ENCODE peak calls at places on chromosomes 4 and X, in ten cellular contexts. One of them, this sample, is unnamed.

GRCh38 chr4:87559090-87559837 is 30.1 kb upstream of the SPARCL1 start:
- DNase-seq in stimulated activated naive CD8-positive, alpha-beta T cell treated with anti-CD3 and anti-CD28 coated beads, Interleukin-15, Interleukin-2, amounts not matched to agents 100 U/mL and 50 U/mL, for 24 hours: peak
- DNase-seq in CMK: peak
- DNase-seq in AG04450: no peak
- DNase-seq in stimulated activated CD4-positive, alpha-beta T cell treated with anti-CD3 and anti-CD28 coated beads, Interleukin-12 subunit alpha, Interleukin-12 subunit beta, amount 100 ng/mL, for 4 hours: peak
- DNase-seq in HuH-7.5: no peak
- DNase-seq in mesenchymal stem cell: no peak
- DNase-seq in ACHN: no peak
- DNase-seq in H7: no peak
- DNase-seq in smooth muscle cell of the brain vasculature: no peak
- DNase-seq in this sample: peak

GRCh38 chr4:137909910-137910309 is 332.2 kb downstream of the SLC7A11 start:
- DNase-seq in stimulated activated naive CD8-positive, alpha-beta T cell treated with anti-CD3 and anti-CD28 coated beads, Interleukin-15, Interleukin-2, amounts not matched to agents 100 U/mL and 50 U/mL, for 24 hours: no peak
- DNase-seq in CMK: no peak
- DNase-seq in AG04450: no peak
- DNase-seq in stimulated activated CD4-positive, alpha-beta T cell treated with anti-CD3 and anti-CD28 coated beads, Interleukin-12 subunit alpha, Interleukin-12 subunit beta, amount 100 ng/mL, for 4 hours: no peak
- DNase-seq in HuH-7.5: no peak
- DNase-seq in mesenchymal stem cell: no peak
- DNase-seq in ACHN: no peak
- DNase-seq in H7: no peak
- DNase-seq in smooth muscle cell of the brain vasculature: no peak
- DNase-seq in this sample: no peak

GRCh38 chr4:53490965-53491622 is 100.2 kb downstream of the LNX1 start:
- DNase-seq in stimulated activated naive CD8-positive, alpha-beta T cell treated with anti-CD3 and anti-CD28 coated beads, Interleukin-15, Interleukin-2, amounts not matched to agents 100 U/mL and 50 U/mL, for 24 hours: no peak
- DNase-seq in CMK: no peak
- DNase-seq in AG04450: peak
- DNase-seq in stimulated activated CD4-positive, alpha-beta T cell treated with anti-CD3 and anti-CD28 coated beads, Interleukin-12 subunit alpha, Interleukin-12 subunit beta, amount 100 ng/mL, for 4 hours: no peak
- DNase-seq in HuH-7.5: peak
- DNase-seq in mesenchymal stem cell: peak
- DNase-seq in ACHN: peak
- DNase-seq in H7: peak
- DNase-seq in smooth muscle cell of the brain vasculature: no peak
- DNase-seq in this sample: no peak

GRCh38 chr4:99945718-99946345 is 586 bp downstream of the DNAJB14 start:
- DNase-seq in stimulated activated naive CD8-positive, alpha-beta T cell treated with anti-CD3 and anti-CD28 coated beads, Interleukin-15, Interleukin-2, amounts not matched to agents 100 U/mL and 50 U/mL, for 24 hours: no peak
- DNase-seq in CMK: no peak
- DNase-seq in AG04450: no peak
- DNase-seq in stimulated activated CD4-positive, alpha-beta T cell treated with anti-CD3 and anti-CD28 coated beads, Interleukin-12 subunit alpha, Interleukin-12 subunit beta, amount 100 ng/mL, for 4 hours: no peak
- DNase-seq in HuH-7.5: peak
- DNase-seq in mesenchymal stem cell: peak
- DNase-seq in ACHN: peak
- DNase-seq in H7: peak
- DNase-seq in smooth muscle cell of the brain vasculature: no peak
- DNase-seq in this sample: no peak

GRCh38 chrX:68090266-68090665 is 343.0 kb downstream of the OPHN1 start:
- DNase-seq in stimulated activated naive CD8-positive, alpha-beta T cell treated with anti-CD3 and anti-CD28 coated beads, Interleukin-15, Interleukin-2, amounts not matched to agents 100 U/mL and 50 U/mL, for 24 hours: no peak
- DNase-seq in CMK: no peak
- DNase-seq in AG04450: no peak
- DNase-seq in stimulated activated CD4-positive, alpha-beta T cell treated with anti-CD3 and anti-CD28 coated beads, Interleukin-12 subunit alpha, Interleukin-12 subunit beta, amount 100 ng/mL, for 4 hours: no peak
- DNase-seq in HuH-7.5: no peak
- DNase-seq in mesenchymal stem cell: no peak
- DNase-seq in ACHN: peak
- DNase-seq in H7: no peak
- DNase-seq in smooth muscle cell of the brain vasculature: no peak
- DNase-seq in this sample: no peak

GRCh38 chr4:6619116-6619465 is 21.4 kb upstream of the MRFAP1 start:
- DNase-seq in stimulated activated naive CD8-positive, alpha-beta T cell treated with anti-CD3 and anti-CD28 coated beads, Interleukin-15, Interleukin-2, amounts not matched to agents 100 U/mL and 50 U/mL, for 24 hours: no peak
- DNase-seq in CMK: no peak
- DNase-seq in AG04450: no peak
- DNase-seq in stimulated activated CD4-positive, alpha-beta T cell treated with anti-CD3 and anti-CD28 coated beads, Interleukin-12 subunit alpha, Interleukin-12 subunit beta, amount 100 ng/mL, for 4 hours: no peak
- DNase-seq in HuH-7.5: no peak
- DNase-seq in mesenchymal stem cell: no peak
- DNase-seq in ACHN: no peak
- DNase-seq in H7: no peak
- DNase-seq in smooth muscle cell of the brain vasculature: no peak
- DNase-seq in this sample: no peak

GRCh38 chr4:114780205-114780604 is 181.6 kb downstream of the UGT8 start:
- DNase-seq in stimulated activated naive CD8-positive, alpha-beta T cell treated with anti-CD3 and anti-CD28 coated beads, Interleukin-15, Interleukin-2, amounts not matched to agents 100 U/mL and 50 U/mL, for 24 hours: no peak
- DNase-seq in CMK: no peak
- DNase-seq in AG04450: no peak
- DNase-seq in stimulated activated CD4-positive, alpha-beta T cell treated with anti-CD3 and anti-CD28 coated beads, Interleukin-12 subunit alpha, Interleukin-12 subunit beta, amount 100 ng/mL, for 4 hours: no peak
- DNase-seq in HuH-7.5: no peak
- DNase-seq in mesenchymal stem cell: peak
- DNase-seq in ACHN: peak
- DNase-seq in H7: peak
- DNase-seq in smooth muscle cell of the brain vasculature: peak
- DNase-seq in this sample: no peak

GRCh38 chr4:27789768-27790167 is 929.1 kb downstream of the STIM2 start:
- DNase-seq in stimulated activated naive CD8-positive, alpha-beta T cell treated with anti-CD3 and anti-CD28 coated beads, Interleukin-15, Interleukin-2, amounts not matched to agents 100 U/mL and 50 U/mL, for 24 hours: no peak
- DNase-seq in CMK: no peak
- DNase-seq in AG04450: no peak
- DNase-seq in stimulated activated CD4-positive, alpha-beta T cell treated with anti-CD3 and anti-CD28 coated beads, Interleukin-12 subunit alpha, Interleukin-12 subunit beta, amount 100 ng/mL, for 4 hours: no peak
- DNase-seq in HuH-7.5: no peak
- DNase-seq in mesenchymal stem cell: peak
- DNase-seq in ACHN: peak
- DNase-seq in H7: no peak
- DNase-seq in smooth muscle cell of the brain vasculature: no peak
- DNase-seq in this sample: no peak

GRCh38 chr4:17981063-17981462 is 40.5 kb downstream of the LCORL start:
- DNase-seq in stimulated activated naive CD8-positive, alpha-beta T cell treated with anti-CD3 and anti-CD28 coated beads, Interleukin-15, Interleukin-2, amounts not matched to agents 100 U/mL and 50 U/mL, for 24 hours: no peak
- DNase-seq in CMK: no peak
- DNase-seq in AG04450: no peak
- DNase-seq in stimulated activated CD4-positive, alpha-beta T cell treated with anti-CD3 and anti-CD28 coated beads, Interleukin-12 subunit alpha, Interleukin-12 subunit beta, amount 100 ng/mL, for 4 hours: no peak
- DNase-seq in HuH-7.5: no peak
- DNase-seq in mesenchymal stem cell: no peak
- DNase-seq in ACHN: no peak
- DNase-seq in H7: no peak
- DNase-seq in smooth muscle cell of the brain vasculature: no peak
- DNase-seq in this sample: no peak

GRCh38 chrX:41960142-41960541 is 36.8 kb upstream of the CASK start:
- DNase-seq in stimulated activated naive CD8-positive, alpha-beta T cell treated with anti-CD3 and anti-CD28 coated beads, Interleukin-15, Interleukin-2, amounts not matched to agents 100 U/mL and 50 U/mL, for 24 hours: no peak
- DNase-seq in CMK: no peak
- DNase-seq in AG04450: no peak
- DNase-seq in stimulated activated CD4-positive, alpha-beta T cell treated with anti-CD3 and anti-CD28 coated beads, Interleukin-12 subunit alpha, Interleukin-12 subunit beta, amount 100 ng/mL, for 4 hours: no peak
- DNase-seq in HuH-7.5: no peak
- DNase-seq in mesenchymal stem cell: no peak
- DNase-seq in ACHN: no peak
- DNase-seq in H7: no peak
- DNase-seq in smooth muscle cell of the brain vasculature: no peak
- DNase-seq in this sample: no peak

GRCh38 chr4:94171616-94172015 is 36.0 kb upstream of the SMARCAD1 start:
- DNase-seq in stimulated activated naive CD8-positive, alpha-beta T cell treated with anti-CD3 and anti-CD28 coated beads, Interleukin-15, Interleukin-2, amounts not matched to agents 100 U/mL and 50 U/mL, for 24 hours: no peak
- DNase-seq in CMK: no peak
- DNase-seq in AG04450: no peak
- DNase-seq in stimulated activated CD4-positive, alpha-beta T cell treated with anti-CD3 and anti-CD28 coated beads, Interleukin-12 subunit alpha, Interleukin-12 subunit beta, amount 100 ng/mL, for 4 hours: no peak
- DNase-seq in HuH-7.5: no peak
- DNase-seq in mesenchymal stem cell: no peak
- DNase-seq in ACHN: peak
- DNase-seq in H7: peak
- DNase-seq in smooth muscle cell of the brain vasculature: no peak
- DNase-seq in this sample: no peak

GRCh38 chr4:165101641-165102040 is 11.0 kb downstream of the TMEM192 start:
- DNase-seq in stimulated activated naive CD8-positive, alpha-beta T cell treated with anti-CD3 and anti-CD28 coated beads, Interleukin-15, Interleukin-2, amounts not matched to agents 100 U/mL and 50 U/mL, for 24 hours: no peak
- DNase-seq in CMK: no peak
- DNase-seq in AG04450: no peak
- DNase-seq in stimulated activated CD4-positive, alpha-beta T cell treated with anti-CD3 and anti-CD28 coated beads, Interleukin-12 subunit alpha, Interleukin-12 subunit beta, amount 100 ng/mL, for 4 hours: no peak
- DNase-seq in HuH-7.5: no peak
- DNase-seq in mesenchymal stem cell: no peak
- DNase-seq in ACHN: no peak
- DNase-seq in H7: no peak
- DNase-seq in smooth muscle cell of the brain vasculature: no peak
- DNase-seq in this sample: no peak

GRCh38 chr4:1776521-1777161 is 16.5 kb upstream of the FGFR3 start:
- DNase-seq in stimulated activated naive CD8-positive, alpha-beta T cell treated with anti-CD3 and anti-CD28 coated beads, Interleukin-15, Interleukin-2, amounts not matched to agents 100 U/mL and 50 U/mL, for 24 hours: no peak
- DNase-seq in CMK: no peak
- DNase-seq in AG04450: no peak
- DNase-seq in stimulated activated CD4-positive, alpha-beta T cell treated with anti-CD3 and anti-CD28 coated beads, Interleukin-12 subunit alpha, Interleukin-12 subunit beta, amount 100 ng/mL, for 4 hours: no peak
- DNase-seq in HuH-7.5: no peak
- DNase-seq in mesenchymal stem cell: no peak
- DNase-seq in ACHN: no peak
- DNase-seq in H7: no peak
- DNase-seq in smooth muscle cell of the brain vasculature: no peak
- DNase-seq in this sample: no peak